ENCODE peak calls at places on chromosomes 13 and 19, in eight cellular contexts. K, U, O, Q, Z, G, F and A are unnamed samples.

GRCh38 chr19:42469311-42470239 is 26.8 kb upstream of the CXCL17 start:
- DNase-seq in G (no peak), Q (no peak), O (no peak), F (no peak), K (no peak), U (no peak), Z (peak), A (no peak)

GRCh38 chr13:51495300-51495699 is 42.5 kb upstream of the INTS6 start:
- DNase-seq in Q (no peak), Z (no peak), K (no peak), F (no peak), G (no peak), U (no peak), O (no peak), A (no peak)

GRCh38 chr19:13058951-13059660 is 43.6 kb downstream of the LYL1 start:
- DNase-seq in F (no peak), O (no peak), G (no peak), Q (no peak), Z (no peak), U (no peak), K (no peak), A (no peak)

GRCh38 chr19:12564016-12564664 is 12.9 kb upstream of the ZNF564 start:
- DNase-seq in K (peak), F (peak), Q (peak), O (peak), Z (peak), G (peak), U (peak), A (peak)

GRCh38 chr19:2168619-2169424 is 5.1 kb downstream of the DOT1L start:
- DNase-seq in O (peak), G (no peak), Z (peak), U (peak), Q (peak), K (peak), F (no peak), A (peak)

GRCh38 chr19:35793381-35794165 is 18.2 kb downstream of the ARHGAP33 start:
- DNase-seq in O (no peak), F (no peak), K (no peak), U (no peak), Q (no peak), Z (no peak), G (no peak), A (no peak)

GRCh38 chr13:21901772-21902708 is 231.2 kb downstream of the FGF9 start:
- DNase-seq in O (no peak), U (no peak), G (no peak), Z (no peak), K (peak), Q (no peak), F (no peak), A (peak)

GRCh38 chr13:30787747-30788535 is 52.6 kb downstream of the ALOX5AP start:
- DNase-seq in U (no peak), K (no peak), O (no peak), F (no peak), Q (no peak), G (no peak), Z (no peak), A (no peak)

GRCh38 chr19:51501594-51502263 is at the start of gene SIGLEC12:
- DNase-seq in G (no peak), K (no peak), F (no peak), O (no peak), U (peak), Q (no peak), Z (peak), A (peak)

GRCh38 chr19:39582891-39583625 is 19.3 kb upstream of the LGALS13 start:
- DNase-seq in U (no peak), Q (no peak), O (no peak), F (no peak), G (no peak), Z (no peak), K (no peak), A (no peak)

GRCh38 chr13:113851826-113852535 is 11.9 kb downstream of the GAS6 start:
- DNase-seq in G (no peak), Z (no peak), O (no peak), Q (no peak), F (no peak), U (no peak), K (no peak), A (no peak)

GRCh38 chr13:45055198-45055901 is 65.0 kb upstream of the GTF2F2 start:
- DNase-seq in K (peak), U (no peak), Q (no peak), O (peak), F (no peak), G (no peak), Z (peak), A (no peak)

GRCh38 chr19:12952488-12953455 is 4.3 kb downstream of the GADD45GIP1 start:
- DNase-seq in Q (no peak), G (no peak), U (no peak), K (peak), F (peak), O (no peak), Z (no peak), A (no peak)

GRCh38 chr13:43473437-43473836 is 313.3 kb downstream of the ENOX1 start:
- DNase-seq in O (no peak), K (no peak), Q (no peak), U (no peak), G (no peak), Z (no peak), F (no peak), A (peak)

GRCh38 chr13:40153516-40153915 is 498.1 kb downstream of the COG6 start:
- DNase-seq in Z (no peak), O (no peak), K (no peak), G (no peak), U (no peak), Q (no peak), F (no peak), A (no peak)

GRCh38 chr13:40340368-40341085 is 325.9 kb downstream of the FOXO1 start:
- DNase-seq in U (peak), F (no peak), K (no peak), Z (no peak), G (no peak), Q (no peak), O (no peak), A (no peak)

GRCh38 chr19:18501832-18502231 is 20.0 kb downstream of the ELL start:
- DNase-seq in U (peak), Z (no peak), O (no peak), K (no peak), Q (no peak), F (no peak), G (no peak), A (peak)

GRCh38 chr19:17948474-17948966 is 15.7 kb downstream of the CCDC124 start:
- DNase-seq in F (no peak), Q (no peak), G (peak), O (no peak), K (no peak), U (no peak), Z (no peak), A (no peak)

GRCh38 chr19:20367811-20368294 is 197.7 kb downstream of the ZNF737 start:
- DNase-seq in F (no peak), U (no peak), K (no peak), O (no peak), Z (no peak), G (peak), Q (no peak), A (no peak)

GRCh38 chr19:13430790-13431582 is 75.3 kb downstream of the CACNA1A start:
- DNase-seq in O (peak), Q (peak), F (peak), U (peak), G (peak), K (peak), Z (peak), A (peak)

GRCh38 chr19:49844138-49844740 is 6.7 kb upstream of the PTOV1 start:
- DNase-seq in Z (no peak), O (no peak), F (no peak), K (no peak), G (no peak), Q (no peak), U (no peak), A (no peak)

GRCh38 chr13:44969858-44970484 is 19.3 kb downstream of the NUFIP1 start:
- DNase-seq in F (peak), Q (no peak), U (no peak), G (peak), Z (no peak), O (peak), K (peak), A (no peak)

GRCh38 chr13:93003531-93003930 is 223.1 kb upstream of the GPC6 start:
- DNase-seq in G (no peak), U (no peak), Q (no peak), K (no peak), O (no peak), F (no peak), Z (no peak), A (no peak)

GRCh38 chr13:25819856-25820530 is 231.8 kb downstream of the SHISA2 start:
- DNase-seq in U (no peak), F (no peak), K (no peak), Z (no peak), O (no peak), Q (no peak), G (peak), A (no peak)

GRCh38 chr19:51784922-51785690 is 9.9 kb upstream of the FPR3 start:
- DNase-seq in U (no peak), K (peak), Z (peak), F (no peak), Q (no peak), O (no peak), G (peak), A (peak)

GRCh38 chr13:27359203-27359821 is 65.1 kb upstream of the GTF3A start:
- DNase-seq in K (peak), Q (peak), F (peak), O (no peak), U (peak), G (peak), Z (peak), A (peak)

GRCh38 chr13:30577381-30577780 is 40.3 kb upstream of the USPL1 start:
- DNase-seq in F (no peak), G (no peak), O (peak), U (no peak), Q (no peak), K (peak), Z (peak), A (no peak)

GRCh38 chr19:49515767-49516166 is 3.3 kb downstream of the FCGRT start:
- DNase-seq in Z (no peak), U (no peak), Q (no peak), O (no peak), F (no peak), K (no peak), G (no peak), A (no peak)

GRCh38 chr19:46766569-46767317 is 20.5 kb upstream of the STRN4 start:
- DNase-seq in F (no peak), Q (peak), O (no peak), G (peak), U (no peak), K (no peak), Z (peak), A (no peak)

GRCh38 chr13:30051531-30052060 is 201.2 kb upstream of the UBL3 start:
- DNase-seq in U (no peak), F (no peak), O (no peak), Z (no peak), G (peak), K (no peak), Q (no peak), A (no peak)

GRCh38 chr19:48975947-48976847 is 11.1 kb downstream of the FTL start:
- DNase-seq in Q (peak), O (no peak), G (peak), Z (peak), K (no peak), U (no peak), F (no peak), A (no peak)

GRCh38 chr19:40190891-40191835 is at the start of gene MAP3K10:
- DNase-seq in G (peak), O (no peak), U (peak), Q (peak), K (peak), Z (peak), F (peak), A (peak)

GRCh38 chr19:10260141-10260584 is 8.1 kb downstream of the MRPL4 start:
- DNase-seq in Z (peak), Q (no peak), O (no peak), K (no peak), F (no peak), U (no peak), G (no peak), A (no peak)

GRCh38 chr19:37333457-37333856 is 37.4 kb upstream of the ZNF527 start:
- DNase-seq in G (no peak), Z (no peak), K (no peak), U (no peak), Q (no peak), O (no peak), F (no peak), A (no peak)

GRCh38 chr13:100128373-100128772 is 39.5 kb downstream of the PCCA start:
- DNase-seq in F (no peak), U (no peak), G (no peak), K (no peak), Q (no peak), Z (no peak), O (no peak), A (no peak)